ENCODE peak calls at places on chromosomes 3 and 15, in seven cellular contexts. H is cardiac muscle cell, O is dorsolateral prefrontal cortex, B is psoas muscle, Z is fibroblast of pulmonary artery, R is SK-N-SH, G is HFFc6. A is an unnamed sample.

GRCh38 chr3:123733805-123734526 is 149.1 kb upstream of the HACD2 start:
- DNase-seq in O (no peak), Z (peak), R (no peak), G (peak), H (no peak), B (no peak), A (peak)

GRCh38 chr3:49161197-49161596 is 4.9 kb downstream of the CCDC71 start:
- DNase-seq in G (no peak), O (no peak), Z (no peak), H (no peak), B (no peak), R (no peak), A (no peak)

GRCh38 chr3:170467560-170467959 is 48.9 kb downstream of the CLDN11 start:
- DNase-seq in R (no peak), Z (no peak), B (no peak), G (no peak), H (no peak), O (no peak), A (no peak)

GRCh38 chr15:57439128-57440030 is 63.1 kb downstream of the CGNL1 start:
- DNase-seq in B (no peak), R (no peak), G (no peak), Z (peak), H (no peak), O (no peak), A (no peak)

GRCh38 chr15:43235536-43235935 is 14.7 kb upstream of the EPB42 start:
- DNase-seq in G (no peak), Z (no peak), H (no peak), R (no peak), O (no peak), B (no peak), A (no peak)

GRCh38 chr15:96089396-96090058 is 241.0 kb upstream of the NR2F2 start:
- DNase-seq in G (no peak), Z (no peak), R (no peak), O (no peak), H (no peak), B (no peak), A (no peak)

GRCh38 chr3:94978076-94978475 is 915.2 kb downstream of the NSUN3 start:
- DNase-seq in R (no peak), Z (no peak), H (no peak), B (no peak), O (no peak), G (no peak), A (no peak)

GRCh38 chr15:79007066-79007465 is 62.2 kb upstream of the CTSH start:
- DNase-seq in G (peak), O (no peak), B (no peak), H (peak), Z (peak), R (peak), A (peak)

GRCh38 chr3:194675081-194675640 is 3.2 kb upstream of the LSG1 start:
- DNase-seq in H (no peak), Z (peak), R (no peak), G (no peak), B (no peak), O (no peak), A (no peak)

GRCh38 chr3:94862703-94863102 is 799.8 kb downstream of the NSUN3 start:
- DNase-seq in R (peak), G (no peak), H (peak), O (no peak), B (no peak), Z (peak), A (peak)

GRCh38 chr3:89145995-89146394 is 38.6 kb downstream of the EPHA3 start:
- DNase-seq in G (no peak), O (no peak), Z (peak), H (no peak), R (no peak), B (no peak), A (peak)

GRCh38 chr3:14288168-14288788 is 109.7 kb downstream of the LSM3 start:
- DNase-seq in Z (no peak), R (no peak), O (no peak), B (no peak), G (no peak), H (no peak), A (no peak)

GRCh38 chr3:124084398-124084881 is 92.5 kb upstream of the ROPN1 start:
- DNase-seq in H (no peak), Z (no peak), B (no peak), G (no peak), O (no peak), R (no peak), A (no peak)

GRCh38 chr3:194598771-194599557 is 34.3 kb downstream of the TMEM44 start:
- DNase-seq in R (no peak), O (no peak), G (no peak), Z (peak), B (peak), H (no peak), A (peak)

GRCh38 chr15:74226761-74227540 is 9.2 kb upstream of the CCDC33 start:
- DNase-seq in R (no peak), O (peak), H (no peak), G (no peak), B (no peak), Z (no peak), A (no peak)

GRCh38 chr3:115127208-115127607 is 19.9 kb downstream of the ZBTB20 start:
- DNase-seq in O (no peak), R (no peak), B (no peak), Z (no peak), G (no peak), H (no peak), A (no peak)

GRCh38 chr3:136862611-136862951 is 573 bp downstream of the NCK1 start:
- DNase-seq in H (peak), G (peak), B (peak), R (peak), O (no peak), Z (peak), A (peak)

GRCh38 chr15:71082803-71083202 is 32.5 kb upstream of the THSD4 start:
- DNase-seq in Z (no peak), O (no peak), B (no peak), R (no peak), H (no peak), G (no peak), A (no peak)

GRCh38 chr15:71080705-71081104 is 34.6 kb upstream of the THSD4 start:
- DNase-seq in O (no peak), R (no peak), G (peak), H (no peak), B (no peak), Z (peak), A (peak)

GRCh38 chr15:71084264-71084663 is 31.0 kb upstream of the THSD4 start:
- DNase-seq in B (no peak), O (no peak), H (no peak), G (no peak), Z (no peak), R (no peak), A (no peak)

GRCh38 chr15:71085809-71086208 is 29.5 kb upstream of the THSD4 start:
- DNase-seq in G (no peak), R (no peak), B (no peak), H (no peak), Z (no peak), O (no peak), A (no peak)

DNA sequence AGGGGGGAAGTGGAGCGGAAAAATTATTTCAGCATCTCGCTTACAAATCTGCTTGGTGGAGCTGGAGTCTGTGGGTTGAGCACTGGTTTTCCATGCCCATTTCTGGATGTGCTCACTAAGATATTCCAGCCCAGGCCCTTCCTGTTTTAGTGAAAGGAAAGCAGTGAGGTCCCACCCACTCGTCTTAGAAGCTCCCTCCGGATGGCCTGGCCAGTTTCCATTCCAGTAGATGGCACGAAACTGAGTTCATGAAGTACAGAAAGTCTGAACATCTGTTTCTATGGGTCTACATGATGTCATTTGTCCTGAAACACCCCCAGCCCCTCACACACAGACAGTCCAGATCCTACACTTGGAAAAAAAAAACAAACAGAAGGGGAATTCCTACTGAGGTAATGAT is 31.9 kb upstream of the THSD4 start:
- DNase-seq in Z (peak), G (no peak), O (no peak), R (no peak), H (no peak), B (no peak), A (peak)
- TF ChIP-seq CTCF in Z (no peak), G (no peak), O (no peak), R (no peak), H (no peak), B (no peak), A (no peak)

DNA sequence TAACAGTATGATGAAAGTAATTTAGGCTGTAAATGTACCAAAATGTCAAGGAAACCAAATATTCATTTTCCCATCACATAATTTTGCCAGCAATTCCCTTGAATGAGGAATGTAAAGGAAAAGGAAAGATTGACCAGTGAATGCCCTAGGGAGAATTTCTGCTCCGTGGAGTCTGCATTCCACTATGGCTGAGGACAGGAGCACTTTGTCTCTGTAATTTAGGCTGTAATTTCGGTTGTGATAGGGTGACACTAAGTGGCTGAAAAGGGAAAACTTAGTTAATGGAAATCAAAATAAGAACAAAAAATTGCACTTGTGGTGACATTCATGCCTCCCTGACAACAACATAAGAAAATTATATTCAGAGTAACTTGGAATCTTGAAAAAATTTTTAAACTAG is 8.3 kb upstream of the TMEM207 start:
- DNase-seq in Z (peak), B (no peak), H (peak), G (peak), O (no peak), R (no peak), A (peak)
- TF ChIP-seq CTCF in Z (no peak), B (no peak), H (no peak), G (no peak), O (no peak), R (no peak), A (no peak)

GRCh38 chr15:32030795-32031194 is 480 bp downstream of the CHRNA7 start:
- DNase-seq in O (no peak), Z (no peak), B (no peak), H (peak), G (no peak), R (peak), A (no peak)

GRCh38 chr15:32033186-32033890 is 3.0 kb downstream of the CHRNA7 start:
- DNase-seq in B (no peak), Z (no peak), H (no peak), R (no peak), G (no peak), O (no peak), A (no peak)

GRCh38 chr15:32028921-32029320 is 1.4 kb upstream of the CHRNA7 start:
- DNase-seq in O (no peak), B (no peak), R (peak), H (peak), G (no peak), Z (no peak), A (no peak)

GRCh38 chr15:32029862-32030781 is at the start of gene CHRNA7:
- DNase-seq in O (peak), R (peak), H (peak), B (peak), Z (peak), G (no peak), A (peak)

DNA sequence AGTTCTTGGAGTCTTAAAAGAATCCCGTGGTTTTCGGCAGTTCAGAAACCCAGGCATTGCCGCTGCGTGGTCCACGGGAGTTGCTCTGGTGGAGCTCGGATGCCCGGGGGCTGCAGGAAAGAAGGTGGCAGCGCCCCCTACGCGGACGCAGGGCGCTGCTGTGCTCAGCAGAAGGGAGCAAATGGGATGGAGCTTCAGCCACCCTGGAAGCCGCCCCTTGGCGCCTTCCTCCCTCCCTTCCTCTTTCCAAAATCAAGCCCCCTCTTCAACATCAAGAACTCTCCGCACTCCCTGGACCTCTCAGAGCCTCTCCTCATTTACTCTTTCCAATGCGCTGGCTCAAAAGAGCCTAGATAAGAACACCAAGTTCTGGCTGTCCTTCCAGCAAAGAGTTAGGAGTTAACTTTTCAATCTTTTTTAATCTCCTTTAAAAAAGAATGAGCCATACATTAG is 880 bp upstream of the CHRNA7 start:
- DNase-seq in G (no peak), B (no peak), O (peak), H (peak), Z (no peak), R (peak), A (no peak)
- TF ChIP-seq CTCF in G (no peak), B (peak), O (peak), H (peak), Z (no peak), R (peak), A (no peak)

GRCh38 chr15:99384992-99385669 is 133.8 kb downstream of the LRRC28 start:
- DNase-seq in R (no peak), H (no peak), Z (no peak), O (no peak), B (no peak), G (no peak), A (no peak)

GRCh38 chr15:99390667-99391066 is 139.4 kb downstream of the LRRC28 start:
- DNase-seq in B (no peak), R (no peak), H (no peak), G (no peak), Z (no peak), O (no peak), A (no peak)

GRCh38 chr15:99386429-99386828 is 135.1 kb downstream of the LRRC28 start:
- DNase-seq in O (no peak), H (no peak), Z (no peak), R (no peak), G (no peak), B (no peak), A (no peak)

GRCh38 chr15:99387769-99388168 is 136.5 kb downstream of the LRRC28 start:
- DNase-seq in R (no peak), O (no peak), G (no peak), B (no peak), Z (no peak), H (no peak), A (no peak)

DNA sequence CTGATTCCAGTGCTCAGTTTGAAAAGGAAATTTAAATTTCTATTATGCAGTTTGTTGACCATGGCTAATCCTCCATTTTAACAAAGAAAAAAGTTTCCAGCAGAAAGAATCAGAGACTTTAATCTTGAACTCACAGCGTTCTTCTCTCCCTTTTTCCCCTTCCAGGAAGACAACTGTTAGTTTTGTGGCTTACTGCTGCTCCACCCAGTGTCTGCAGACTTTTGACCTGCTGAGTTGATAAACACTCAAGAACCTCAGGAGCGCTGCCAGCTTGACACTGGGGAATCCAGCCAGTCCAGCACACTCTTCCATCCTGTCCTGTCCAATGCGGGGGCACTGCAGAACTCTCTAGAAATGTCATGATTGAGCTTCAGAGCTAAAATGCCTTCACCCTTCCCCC is 134.6 kb downstream of the LRRC28 start:
- DNase-seq in Z (peak), G (no peak), B (peak), R (no peak), O (no peak), H (peak), A (peak)
- TF ChIP-seq CTCF in Z (no peak), G (no peak), B (no peak), R (no peak), O (no peak), H (no peak), A (no peak)

DNA sequence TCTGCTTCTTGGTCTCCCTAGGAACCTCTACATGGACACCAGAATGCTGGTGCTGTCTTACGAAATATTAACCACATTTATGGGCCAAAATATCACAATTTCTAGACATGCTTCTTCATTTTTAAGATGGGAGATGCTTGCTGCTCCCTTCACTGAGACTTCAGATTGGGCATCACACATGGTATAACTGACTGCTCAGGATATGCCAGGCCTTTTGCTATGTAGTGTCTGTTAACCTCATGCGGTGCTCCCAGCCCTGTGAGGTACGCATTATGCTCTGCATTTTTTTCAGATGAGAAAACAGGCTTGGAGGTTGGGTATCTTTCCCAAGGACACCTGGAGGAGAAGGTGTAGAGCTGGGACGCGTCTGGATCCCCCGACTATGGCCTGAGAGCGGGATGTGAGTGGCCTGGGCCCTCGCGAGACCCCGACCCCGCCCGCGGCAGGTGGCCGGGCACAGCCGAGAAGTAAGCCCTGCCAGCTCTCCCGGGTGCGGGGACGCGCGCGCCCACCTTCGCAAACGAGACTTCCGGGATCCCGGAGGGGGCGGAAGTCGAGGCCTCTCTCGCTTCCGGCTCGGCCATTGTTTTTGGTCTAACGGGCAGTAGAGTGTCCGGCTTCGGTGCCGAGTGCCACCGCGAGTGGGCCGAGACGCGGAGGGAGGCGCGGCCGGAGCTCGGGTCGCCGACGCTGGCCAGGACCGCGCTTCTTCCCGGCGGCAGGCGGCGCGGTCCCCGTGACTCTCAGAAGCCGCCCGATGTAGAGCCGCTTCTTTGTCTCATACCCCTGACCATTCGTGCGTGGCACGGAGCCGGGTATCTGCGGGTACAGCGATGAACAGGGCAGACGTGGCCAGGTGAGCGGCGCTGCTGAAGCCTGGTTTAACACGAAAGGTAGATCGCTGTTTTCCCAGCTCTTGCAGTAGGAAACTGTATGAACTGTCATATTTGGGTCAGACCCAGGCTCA is at the start of gene ZKSCAN7:
- DNase-seq in B (peak), R (peak), G (no peak), Z (peak), H (peak), O (peak), A (peak)
- TF ChIP-seq CTCF in B (no peak), R (no peak), G (peak), Z (no peak), H (no peak), O (no peak), A (no peak)